ENCODE peak calls at places on chromosome 19, in nine cellular contexts. D is heart left ventricle, K is tibial nerve, L is mammary epithelial cell, V is kidney, Q is cardiac muscle cell, T is AG04450, F is breast epithelium, R is PC-3. N is an unnamed sample.

GRCh38 chr19:1430201-1430621 is 8.0 kb upstream of the RPS15 start:
- DNase-seq in F (no peak), L (no peak), V (peak; percentile 73), T (no peak), Q (no peak), R (no peak), D (no peak), K (no peak), N (no peak)

GRCh38 chr19:45076851-45077730 is 813 bp upstream of the ZNF296 start:
- DNase-seq in F (no peak), L (no peak), K (no peak), R (no peak), D (no peak), Q (no peak), V (no peak), T (no peak), N (no peak)

GRCh38 chr19:2428027-2428690 is 773 bp upstream of the TIMM13 start:
- DNase-seq in D (peak; percentile 65), R (no peak), T (no peak), V (no peak), L (no peak), K (no peak), Q (no peak), F (no peak), N (no peak)

GRCh38 chr19:326851-327250 is 17.7 kb downstream of the MIER2 start:
- DNase-seq in F (no peak), V (peak; percentile 50), T (no peak), D (no peak), L (no peak), Q (no peak), R (no peak), K (no peak), N (no peak)

GRCh38 chr19:2768365-2769132 is 14.5 kb downstream of the SGTA start:
- DNase-seq in F (no peak), R (no peak), K (no peak), D (no peak), V (no peak), T (no peak), L (no peak), Q (no peak), N (no peak)

GRCh38 chr19:44800461-44800860 is 8.4 kb upstream of the BCAM start:
- DNase-seq in F (peak; percentile 89), Q (peak; percentile 91), L (peak; percentile 63), R (peak; percentile 69), K (peak; percentile 75), T (peak; percentile 33), V (peak; percentile 94), D (peak; percentile 89), N (peak; percentile 91)

GRCh38 chr19:16337809-16338469 is 13.3 kb downstream of the KLF2 start:
- DNase-seq in T (no peak), F (no peak), L (no peak), K (no peak), Q (no peak), R (no peak), D (no peak), V (no peak), N (no peak)

GRCh38 chr19:45998834-45999233 is 3.6 kb downstream of the CCDC61 start:
- DNase-seq in D (no peak), F (no peak), Q (no peak), T (no peak), R (no peak), L (no peak), V (no peak), K (no peak), N (no peak)

GRCh38 chr19:33441828-33442227 is 68.3 kb downstream of the CEBPG start:
- DNase-seq in K (no peak), F (no peak), D (no peak), V (peak; percentile 10), L (no peak), Q (no peak), R (no peak), T (no peak), N (no peak)

GRCh38 chr19:15091918-15092753 is 10.1 kb downstream of the OR1I1 start:
- DNase-seq in F (no peak), D (no peak), V (no peak), T (peak; percentile 39), Q (peak; percentile 73), R (peak; percentile 89), K (no peak), L (peak; percentile 41), N (no peak)

DNA sequence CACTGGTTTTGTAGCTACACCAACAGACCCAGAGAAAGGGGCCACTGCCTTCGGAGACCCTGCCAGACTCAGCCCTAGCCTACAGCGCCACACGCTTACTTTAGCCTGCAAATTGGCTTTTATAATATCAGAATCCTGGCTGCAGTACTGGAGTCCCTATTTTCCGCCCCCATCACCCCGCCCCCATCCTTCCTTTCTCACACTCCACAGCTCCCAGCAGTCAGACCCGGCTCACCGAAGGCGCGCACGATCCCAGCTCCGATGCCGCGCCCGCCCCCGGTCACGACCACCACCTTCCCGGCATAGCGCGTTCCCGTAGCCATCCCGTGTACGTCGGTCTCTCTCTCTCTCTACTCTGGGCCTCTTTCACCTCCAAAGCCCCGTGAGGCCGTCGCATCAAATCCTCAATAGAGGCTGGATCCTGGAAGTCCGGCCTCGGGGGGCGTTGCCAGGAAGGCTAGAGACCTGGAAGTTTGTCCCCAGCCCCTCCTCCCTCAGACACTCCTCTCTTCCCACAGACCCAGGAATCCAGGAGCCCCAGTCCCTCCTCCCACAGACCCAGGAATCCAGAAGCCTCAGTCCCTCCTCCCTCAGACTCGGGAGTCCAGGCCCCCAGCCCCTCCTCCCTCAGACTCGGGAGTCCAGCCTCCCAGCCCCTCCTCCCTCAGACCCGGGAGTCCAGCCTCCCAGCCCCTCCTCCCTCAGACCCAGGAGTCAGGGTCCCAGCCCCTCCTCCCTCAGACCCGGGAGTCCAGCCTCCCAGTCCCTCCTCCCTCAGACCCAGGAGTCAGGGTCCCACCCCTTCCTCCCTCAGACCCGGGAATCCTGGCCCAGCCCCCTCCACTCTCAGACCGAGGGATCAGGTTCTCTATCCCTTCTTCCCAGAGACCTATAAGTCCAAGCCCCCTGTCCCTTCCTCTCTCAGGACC is at the start of gene HSD17B14:
- DNase-seq in V (no peak), F (no peak), Q (peak; percentile 66), R (peak; percentile 41), D (no peak), L (no peak), T (no peak), K (no peak), N (peak; percentile 14)
- TF ChIP-seq CTCF in V (no peak), F (peak; percentile 20), Q (no peak), R (peak; percentile 44), D (peak; percentile 5), L (no peak), T (no peak), K (no peak), N (no peak)

GRCh38 chr19:13001502-13002388 is 6.5 kb downstream of the NFIX start:
- DNase-seq in D (peak; percentile 86), T (no peak), R (no peak), V (peak; percentile 85), L (no peak), Q (no peak), F (peak; percentile 80), K (no peak), N (no peak)
- H3K27ac ChIP-seq in D (peak overlapping the region; percentile 97), T (peak overlapping the region; percentile 21), R (no peak overlapping the region), V (no peak overlapping the region), L (no peak overlapping the region), Q (no peak overlapping the region), F (peak overlapping the region; percentile 95), K (peak overlapping the region; percentile 73), N (peak overlapping the region; percentile 98)

GRCh38 chr19:51572908-51573307 is 1.8 kb downstream of the ZNF175 start:
- DNase-seq in V (no peak), F (no peak), K (no peak), R (peak; percentile 95), T (peak; percentile 24), Q (no peak), L (peak; percentile 52), D (no peak), N (no peak)

GRCh38 chr19:51570962-51571575 is at the start of gene ZNF175:
- DNase-seq in F (peak; percentile 88), K (peak; percentile 81), D (peak; percentile 96), L (peak; percentile 94), R (peak; percentile 100), T (peak; percentile 90), V (peak; percentile 95), Q (peak; percentile 97), N (peak; percentile 97)

GRCh38 chr19:51573331-51573730 is 2.2 kb downstream of the ZNF175 start:
- DNase-seq in F (no peak), V (no peak), K (no peak), R (peak; percentile 42), D (no peak), T (no peak), L (no peak), Q (no peak), N (no peak)

GRCh38 chr19:51571599-51571998 is 516 bp downstream of the ZNF175 start:
- DNase-seq in D (no peak), L (no peak), T (no peak), R (peak; percentile 9), K (no peak), Q (no peak), V (no peak), F (no peak), N (no peak)

DNA sequence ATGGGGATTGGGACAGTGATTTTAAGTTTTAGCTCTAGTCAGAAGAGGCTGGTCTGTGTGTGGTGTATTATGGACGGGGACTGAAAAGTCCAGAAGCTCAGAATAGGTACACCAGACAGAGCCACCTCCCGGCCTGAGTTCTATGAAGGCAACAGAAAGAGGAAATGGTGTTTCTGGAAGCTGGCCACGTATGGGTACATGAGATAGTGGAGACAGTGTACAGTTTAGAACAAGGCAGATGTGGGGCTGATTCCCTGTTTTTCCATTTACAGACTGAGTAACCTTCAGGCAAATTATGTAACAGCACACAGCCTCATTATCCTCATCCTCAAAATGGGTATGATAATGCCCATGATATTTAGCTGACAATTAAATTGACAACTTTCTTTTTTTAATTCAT is 1.3 kb downstream of the ZNF175 start:
- DNase-seq in V (no peak), T (no peak), Q (no peak), D (no peak), R (peak; percentile 61), L (no peak), K (no peak), F (no peak), N (no peak)
- H3K4me3 ChIP-seq in V (peak overlapping the region; percentile 4), T (peak overlapping the region; percentile 84), Q (no peak overlapping the region), D (peak overlapping the region; percentile 68), R (peak overlapping the region; percentile 81), L (peak overlapping the region; percentile 57), K (no peak overlapping the region), F (peak overlapping the region; percentile 79), N (peak overlapping the region; percentile 94)

DNA sequence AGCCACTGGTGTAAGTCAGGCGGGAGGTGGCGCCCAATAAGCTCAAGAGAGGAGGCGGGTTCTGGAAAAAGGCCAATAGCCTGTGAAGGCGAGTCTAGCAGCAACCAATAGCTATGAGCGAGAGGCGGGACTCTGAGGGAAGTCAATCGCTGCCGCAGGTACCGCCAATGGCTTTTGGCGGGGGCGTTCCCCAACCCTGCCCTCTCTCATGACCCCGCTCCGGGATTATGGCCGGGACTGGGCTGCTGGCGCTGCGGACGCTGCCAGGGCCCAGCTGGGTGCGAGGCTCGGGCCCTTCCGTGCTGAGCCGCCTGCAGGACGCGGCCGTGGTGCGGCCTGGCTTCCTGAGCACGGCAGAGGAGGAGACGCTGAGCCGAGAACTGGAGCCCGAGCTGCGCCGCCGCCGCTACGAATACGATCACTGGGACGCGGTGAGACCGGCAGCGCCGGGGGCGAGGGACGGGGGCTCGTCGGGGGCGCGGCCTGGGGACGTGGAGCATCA is at the start of gene ALKBH7:
- DNase-seq in R (peak; percentile 100), Q (peak; percentile 100), L (peak; percentile 99), T (peak; percentile 100), F (peak; percentile 98), D (peak; percentile 100), V (peak; percentile 99), K (peak; percentile 99), N (peak; percentile 100)
- TF ChIP-seq CTCF in R (no peak), Q (no peak), L (no peak), T (no peak), F (no peak), D (peak; percentile 25), V (no peak), K (no peak), N (no peak)